ENCODE peak calls at places on chromosome 17, in four cellular contexts. D, C, U and V are unnamed samples.

GRCh38 chr17:80424261-80424660 is 9.3 kb downstream of the ENDOV start:
- DNase-seq in D (no peak), C (no peak), U (no peak), V (no peak)

GRCh38 chr17:31112001-31112661 is 17.4 kb downstream of the NF1 start:
- DNase-seq in D (no peak), C (no peak), U (no peak), V (no peak)

GRCh38 chr17:32006957-32007462 is at the start of gene LRRC37B:
- DNase-seq in D (peak; percentile 77), C (peak; percentile 80), U (peak; percentile 85), V (peak; percentile 91)

GRCh38 chr17:42751628-42752027 is 6.8 kb upstream of the EZH1 start:
- DNase-seq in D (no peak), C (no peak), U (no peak), V (no peak)

GRCh38 chr17:76997981-76998531 is 129.9 kb downstream of the MGAT5B start:
- DNase-seq in D (no peak), C (no peak), U (no peak), V (no peak)

GRCh38 chr17:10053976-10054551 is 144.3 kb downstream of the GAS7 start:
- DNase-seq in D (no peak), C (no peak), U (no peak), V (no peak)

GRCh38 chr17:28402224-28402630 is 3.8 kb downstream of the SLC46A1 start:
- DNase-seq in D (no peak), C (no peak), U (no peak), V (no peak)

GRCh38 chr17:82494236-82495055 is 25.1 kb upstream of the FOXK2 start:
- DNase-seq in D (peak; percentile 50), C (peak; percentile 96), U (peak; percentile 89), V (peak; percentile 86)

GRCh38 chr17:18981642-18982424 is 22.7 kb downstream of the FAM83G start:
- DNase-seq in D (no peak), C (peak; percentile 95), U (no peak), V (no peak)